ENCODE peak calls at places on chromosomes 16 and 17, in six cellular contexts. L is cardiac muscle cell, R is tibial artery, G is tibial nerve, I is right cardiac atrium, U is heart left ventricle. T is an unnamed sample.

GRCh38 chr17:74739227-74739831 is 2.3 kb downstream of the RAB37 start:
- DNase-seq in R (no peak), G (no peak), L (no peak), I (no peak), U (peak; percentile 15), T (no peak)

GRCh38 chr16:80710918-80711317 is 93.5 kb downstream of the CDYL2 start:
- DNase-seq in L (no peak), I (no peak), U (no peak), R (no peak), G (no peak), T (no peak)

GRCh38 chr17:14688134-14688533 is 387.3 kb downstream of the HS3ST3B1 start:
- DNase-seq in I (no peak), R (no peak), U (no peak), L (no peak), G (no peak), T (no peak)

GRCh38 chr16:69077251-69077650 is 28.2 kb upstream of the HAS3 start:
- DNase-seq in I (no peak), U (no peak), L (no peak), R (no peak), G (no peak), T (no peak)

GRCh38 chr17:38729886-38730525 is at the start of gene CISD3:
- DNase-seq in I (peak; percentile 96), U (peak; percentile 95), G (peak; percentile 64), R (peak; percentile 91), L (peak; percentile 92), T (peak; percentile 64)

GRCh38 chr16:5325932-5326331 is 228.3 kb upstream of the EEF2KMT start:
- DNase-seq in G (no peak), I (no peak), L (no peak), U (no peak), R (no peak), T (no peak)

GRCh38 chr17:78671607-78672404 is 94.6 kb upstream of the DNAH17 start:
- DNase-seq in G (no peak), R (no peak), I (no peak), U (no peak), L (no peak), T (no peak)

GRCh38 chr16:10992797-10993196 is 48.4 kb downstream of the CLEC16A start:
- DNase-seq in R (no peak), I (no peak), L (no peak), U (no peak), G (no peak), T (no peak)

GRCh38 chr17:57892820-57893595 is 43.2 kb upstream of the MRPS23 start:
- DNase-seq in I (peak; percentile 95), G (peak; percentile 94), U (peak; percentile 97), R (peak; percentile 98), L (peak; percentile 73), T (peak; percentile 80)

GRCh38 chr17:50289268-50289667 is 15.0 kb downstream of the TMEM92 start:
- DNase-seq in I (no peak), G (no peak), R (peak; percentile 85), L (no peak), U (no peak), T (no peak)

GRCh38 chr16:8581923-8582580 is 8.3 kb downstream of the TMEM114 start:
- DNase-seq in I (no peak), U (peak; percentile 50), L (no peak), R (no peak), G (no peak), T (no peak)

GRCh38 chr16:22141746-22142145 is 20.6 kb upstream of the SDR42E2 start:
- DNase-seq in L (no peak), U (no peak), G (no peak), I (no peak), R (no peak), T (no peak)

GRCh38 chr17:82775033-82775823 is 23.4 kb downstream of the TBCD start:
- DNase-seq in U (peak; percentile 77), R (no peak), I (peak; percentile 88), G (peak; percentile 50), L (peak; percentile 74), T (peak; percentile 36)

GRCh38 chr17:57853695-57854094 is 3.9 kb upstream of the MRPS23 start:
- DNase-seq in I (no peak), G (no peak), R (peak; percentile 96), L (no peak), U (peak; percentile 79), T (peak; percentile 51)

GRCh38 chr17:5826384-5826783 is 242.1 kb upstream of the NLRP1 start:
- DNase-seq in R (no peak), I (no peak), L (no peak), G (no peak), U (no peak), T (no peak)

GRCh38 chr16:68539704-68540370 is 746 bp downstream of the ZFP90 start:
- DNase-seq in L (no peak), I (no peak), G (no peak), R (no peak), U (no peak), T (no peak)

DNA sequence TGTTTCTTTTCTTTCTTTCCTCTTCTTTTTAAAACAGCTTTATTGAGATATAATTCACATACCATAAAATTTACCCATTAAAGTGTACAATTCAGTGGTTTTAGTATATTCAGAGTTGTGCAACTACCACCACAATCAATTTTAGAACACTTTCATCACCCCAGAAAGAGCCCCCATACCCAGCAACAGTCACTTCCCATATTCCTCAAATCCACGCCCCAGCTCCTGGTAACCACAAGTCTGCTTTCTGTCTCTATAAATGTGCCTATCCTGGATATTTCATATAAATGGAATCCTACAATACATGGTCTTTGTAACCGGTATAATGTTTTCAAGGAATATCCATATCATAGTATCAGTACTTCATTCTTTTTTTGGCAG is 19.4 kb downstream of the RARA start:
- DNase-seq in U (no peak), R (no peak), G (no peak), L (no peak), I (no peak), T (no peak)
- H3K27ac ChIP-seq in U (peak overlapping the region; percentile 47), R (peak overlapping the region; percentile 94), G (peak overlapping the region; percentile 90), L (no peak overlapping the region), I (no peak overlapping the region), T (no peak overlapping the region)

GRCh38 chr17:63549289-63549945 is 860 bp upstream of the DCAF7 start:
- DNase-seq in I (no peak), R (no peak), U (no peak), L (no peak), G (no peak), T (no peak)
- H3K27ac ChIP-seq in I (peak overlapping the region; percentile 57), R (peak overlapping the region; percentile 95), U (peak overlapping the region; percentile 87), L (peak overlapping the region; percentile 83), G (peak overlapping the region; percentile 92), T (peak overlapping the region; percentile 93)

GRCh38 chr17:76271669-76272540 is 6.8 kb downstream of the UBALD2 start:
- DNase-seq in I (peak; percentile 70), L (no peak), U (no peak), G (no peak), R (no peak), T (no peak)
- H3K27ac ChIP-seq in I (no peak overlapping the region), L (peak overlapping the region; percentile 54), U (peak overlapping the region; percentile 6), G (peak overlapping the region; percentile 80), R (peak overlapping the region; percentile 29), T (peak overlapping the region; percentile 45)

GRCh38 chr17:47204722-47205418 is 4.3 kb upstream of the MYL4 start:
- DNase-seq in G (peak; percentile 33), L (no peak), U (peak; percentile 61), I (no peak), R (no peak), T (no peak)
- H3K27ac ChIP-seq in G (peak overlapping the region; percentile 95), L (peak overlapping the region; percentile 100), U (peak overlapping the region; percentile 72), I (peak overlapping the region; percentile 93), R (peak overlapping the region; percentile 75), T (peak overlapping the region; percentile 68)

GRCh38 chr16:83211711-83212110 is 584.9 kb downstream of the CDH13 start:
- DNase-seq in G (no peak), U (no peak), R (no peak), L (peak; percentile 44), I (no peak), T (no peak)
- H3K27ac ChIP-seq in G (no peak overlapping the region), U (no peak overlapping the region), R (no peak overlapping the region), L (peak overlapping the region; percentile 66), I (no peak overlapping the region), T (no peak overlapping the region)

GRCh38 chr16:13176711-13177110 is 275.3 kb downstream of the SHISA9 start:
- DNase-seq in L (no peak), G (no peak), U (no peak), R (no peak), I (no peak), T (no peak)
- H3K27ac ChIP-seq in L (no peak overlapping the region), G (no peak overlapping the region), U (no peak overlapping the region), R (no peak overlapping the region), I (no peak overlapping the region), T (no peak overlapping the region)